ENCODE peak calls at places on chromosomes 3 and 15, in five cellular contexts. One of them, this sample, is unnamed.

GRCh38 chr3:184683900-184684560 is 27.8 kb downstream of the MAGEF1 start:
- DNase-seq in mesenchymal stem cell: no peak
- DNase-seq in IMR-90: no peak
- DNase-seq in H9: no peak
- DNase-seq in neuronal stem cell: no peak
- DNase-seq in this sample: no peak

GRCh38 chr3:127691974-127692373 is 19.2 kb downstream of the ABTB1 start:
- DNase-seq in H9: no peak
- DNase-seq in neuronal stem cell: no peak
- DNase-seq in IMR-90: no peak
- DNase-seq in mesenchymal stem cell: no peak
- DNase-seq in this sample: no peak

GRCh38 chr15:73787621-73788020 is 34.5 kb upstream of the INSYN1 start:
- DNase-seq in neuronal stem cell: no peak
- DNase-seq in mesenchymal stem cell: no peak
- DNase-seq in H9: no peak
- DNase-seq in IMR-90: no peak
- DNase-seq in this sample: no peak

GRCh38 chr3:169227911-169228310 is 435.6 kb downstream of the MECOM start:
- DNase-seq in mesenchymal stem cell: no peak
- DNase-seq in H9: no peak
- DNase-seq in neuronal stem cell: no peak
- DNase-seq in IMR-90: peak
- DNase-seq in this sample: no peak

GRCh38 chr3:159765025-159765859 is 223.4 kb upstream of the IL12A start:
- DNase-seq in H9: peak
- DNase-seq in IMR-90: peak
- DNase-seq in neuronal stem cell: peak
- DNase-seq in mesenchymal stem cell: peak
- DNase-seq in this sample: peak

GRCh38 chr15:69576035-69576526 is 123.5 kb downstream of the RPLP1 start:
- DNase-seq in neuronal stem cell: peak
- DNase-seq in IMR-90: no peak
- DNase-seq in mesenchymal stem cell: peak
- DNase-seq in H9: peak
- DNase-seq in this sample: peak

GRCh38 chr15:50183112-50183794 is 1.3 kb downstream of the SLC27A2 start:
- DNase-seq in mesenchymal stem cell: no peak
- DNase-seq in H9: no peak
- DNase-seq in IMR-90: no peak
- DNase-seq in neuronal stem cell: no peak
- DNase-seq in this sample: no peak

GRCh38 chr3:13826672-13827071 is 53.2 kb downstream of the WNT7A start:
- DNase-seq in H9: no peak
- DNase-seq in IMR-90: no peak
- DNase-seq in neuronal stem cell: no peak
- DNase-seq in mesenchymal stem cell: no peak
- DNase-seq in this sample: no peak

GRCh38 chr3:67362686-67363085 is 291.7 kb downstream of the SUCLG2 start:
- DNase-seq in H9: peak
- DNase-seq in neuronal stem cell: no peak
- DNase-seq in mesenchymal stem cell: no peak
- DNase-seq in IMR-90: peak
- DNase-seq in this sample: no peak

GRCh38 chr3:56467108-56467507 is 1.2 kb downstream of the ERC2 start:
- DNase-seq in H9: peak
- DNase-seq in mesenchymal stem cell: peak
- DNase-seq in IMR-90: peak
- DNase-seq in neuronal stem cell: peak
- DNase-seq in this sample: peak

GRCh38 chr3:151999936-152000335 is 126.5 kb downstream of the SUCNR1 start:
- DNase-seq in neuronal stem cell: no peak
- DNase-seq in IMR-90: no peak
- DNase-seq in H9: no peak
- DNase-seq in mesenchymal stem cell: no peak
- DNase-seq in this sample: no peak

GRCh38 chr3:45647148-45647619 is 42.0 kb upstream of the SACM1L start:
- DNase-seq in IMR-90: peak
- DNase-seq in H9: no peak
- DNase-seq in neuronal stem cell: no peak
- DNase-seq in mesenchymal stem cell: peak
- DNase-seq in this sample: no peak

GRCh38 chr3:189270248-189270832 is 98.6 kb downstream of the TPRG1 start:
- DNase-seq in mesenchymal stem cell: peak
- DNase-seq in IMR-90: peak
- DNase-seq in H9: peak
- DNase-seq in neuronal stem cell: no peak
- DNase-seq in this sample: peak

GRCh38 chr3:118628704-118629341 is 405.8 kb downstream of the IGSF11 start:
- DNase-seq in IMR-90: peak
- DNase-seq in H9: peak
- DNase-seq in neuronal stem cell: peak
- DNase-seq in mesenchymal stem cell: peak
- DNase-seq in this sample: peak

GRCh38 chr15:72042054-72042453 is 75.9 kb downstream of the MYO9A start:
- DNase-seq in H9: no peak
- DNase-seq in neuronal stem cell: no peak
- DNase-seq in IMR-90: no peak
- DNase-seq in mesenchymal stem cell: no peak
- DNase-seq in this sample: no peak

GRCh38 chr15:38266247-38266996 is 13.8 kb downstream of the SPRED1 start:
- DNase-seq in IMR-90: no peak
- DNase-seq in mesenchymal stem cell: no peak
- DNase-seq in neuronal stem cell: no peak
- DNase-seq in H9: no peak
- DNase-seq in this sample: no peak

GRCh38 chr3:124648551-124648950 is 81.7 kb upstream of the UMPS start:
- DNase-seq in IMR-90: no peak
- DNase-seq in mesenchymal stem cell: no peak
- DNase-seq in neuronal stem cell: no peak
- DNase-seq in H9: no peak
- DNase-seq in this sample: no peak

GRCh38 chr3:170044795-170045244 is 7.0 kb downstream of the GPR160 start:
- DNase-seq in neuronal stem cell: no peak
- DNase-seq in H9: no peak
- DNase-seq in IMR-90: no peak
- DNase-seq in mesenchymal stem cell: no peak
- DNase-seq in this sample: no peak

GRCh38 chr3:81444817-81445460 is 316.5 kb downstream of the GBE1 start:
- DNase-seq in neuronal stem cell: no peak
- DNase-seq in H9: no peak
- DNase-seq in mesenchymal stem cell: no peak
- DNase-seq in IMR-90: no peak
- DNase-seq in this sample: no peak

GRCh38 chr3:114112696-114113095 is 56.2 kb downstream of the QTRT2 start:
- DNase-seq in mesenchymal stem cell: no peak
- DNase-seq in IMR-90: no peak
- DNase-seq in H9: no peak
- DNase-seq in neuronal stem cell: no peak
- DNase-seq in this sample: no peak

GRCh38 chr3:176561826-176562225 is 635.5 kb downstream of the TBL1XR1 start:
- DNase-seq in H9: no peak
- DNase-seq in neuronal stem cell: no peak
- DNase-seq in mesenchymal stem cell: no peak
- DNase-seq in IMR-90: no peak
- DNase-seq in this sample: no peak

GRCh38 chr3:197422506-197422905 is 124.1 kb upstream of the DLG1 start:
- DNase-seq in IMR-90: no peak
- DNase-seq in neuronal stem cell: no peak
- DNase-seq in H9: no peak
- DNase-seq in mesenchymal stem cell: no peak
- DNase-seq in this sample: no peak

GRCh38 chr3:188664795-188665194 is 507.0 kb upstream of the TPRG1 start:
- DNase-seq in H9: no peak
- DNase-seq in mesenchymal stem cell: no peak
- DNase-seq in IMR-90: no peak
- DNase-seq in neuronal stem cell: no peak
- DNase-seq in this sample: no peak

GRCh38 chr3:15326037-15326436 is 6.3 kb downstream of the SH3BP5 start:
- DNase-seq in H9: no peak
- DNase-seq in neuronal stem cell: no peak
- DNase-seq in IMR-90: no peak
- DNase-seq in mesenchymal stem cell: no peak
- DNase-seq in this sample: no peak

GRCh38 chr15:38042707-38043445 is 108.4 kb downstream of the TMCO5A start:
- DNase-seq in mesenchymal stem cell: no peak
- DNase-seq in neuronal stem cell: no peak
- DNase-seq in H9: no peak
- DNase-seq in IMR-90: no peak
- DNase-seq in this sample: no peak

GRCh38 chr3:126342211-126342610 is 15.0 kb downstream of the KLF15 start:
- DNase-seq in IMR-90: no peak
- DNase-seq in H9: no peak
- DNase-seq in mesenchymal stem cell: no peak
- DNase-seq in neuronal stem cell: no peak
- DNase-seq in this sample: peak

GRCh38 chr15:52183562-52184173 is 7.5 kb downstream of the GNB5 start:
- DNase-seq in neuronal stem cell: peak
- DNase-seq in mesenchymal stem cell: peak
- DNase-seq in H9: no peak
- DNase-seq in IMR-90: peak
- DNase-seq in this sample: no peak

GRCh38 chr15:65366122-65366892 is 11.5 kb downstream of the IGDCC3 start:
- DNase-seq in mesenchymal stem cell: no peak
- DNase-seq in IMR-90: no peak
- DNase-seq in neuronal stem cell: no peak
- DNase-seq in H9: peak
- DNase-seq in this sample: no peak

GRCh38 chr15:85306946-85307686 is 73.3 kb upstream of the AKAP13 start:
- DNase-seq in H9: no peak
- DNase-seq in IMR-90: no peak
- DNase-seq in mesenchymal stem cell: no peak
- DNase-seq in neuronal stem cell: no peak
- DNase-seq in this sample: no peak

GRCh38 chr15:33154366-33155166 is 39.9 kb downstream of the FMN1 start:
- DNase-seq in H9: no peak
- DNase-seq in neuronal stem cell: no peak
- DNase-seq in IMR-90: peak
- DNase-seq in mesenchymal stem cell: peak
- DNase-seq in this sample: no peak

GRCh38 chr3:42705039-42705767 is 2.6 kb upstream of the HHATL start:
- DNase-seq in IMR-90: no peak
- DNase-seq in H9: no peak
- DNase-seq in neuronal stem cell: no peak
- DNase-seq in mesenchymal stem cell: no peak
- DNase-seq in this sample: peak

DNA sequence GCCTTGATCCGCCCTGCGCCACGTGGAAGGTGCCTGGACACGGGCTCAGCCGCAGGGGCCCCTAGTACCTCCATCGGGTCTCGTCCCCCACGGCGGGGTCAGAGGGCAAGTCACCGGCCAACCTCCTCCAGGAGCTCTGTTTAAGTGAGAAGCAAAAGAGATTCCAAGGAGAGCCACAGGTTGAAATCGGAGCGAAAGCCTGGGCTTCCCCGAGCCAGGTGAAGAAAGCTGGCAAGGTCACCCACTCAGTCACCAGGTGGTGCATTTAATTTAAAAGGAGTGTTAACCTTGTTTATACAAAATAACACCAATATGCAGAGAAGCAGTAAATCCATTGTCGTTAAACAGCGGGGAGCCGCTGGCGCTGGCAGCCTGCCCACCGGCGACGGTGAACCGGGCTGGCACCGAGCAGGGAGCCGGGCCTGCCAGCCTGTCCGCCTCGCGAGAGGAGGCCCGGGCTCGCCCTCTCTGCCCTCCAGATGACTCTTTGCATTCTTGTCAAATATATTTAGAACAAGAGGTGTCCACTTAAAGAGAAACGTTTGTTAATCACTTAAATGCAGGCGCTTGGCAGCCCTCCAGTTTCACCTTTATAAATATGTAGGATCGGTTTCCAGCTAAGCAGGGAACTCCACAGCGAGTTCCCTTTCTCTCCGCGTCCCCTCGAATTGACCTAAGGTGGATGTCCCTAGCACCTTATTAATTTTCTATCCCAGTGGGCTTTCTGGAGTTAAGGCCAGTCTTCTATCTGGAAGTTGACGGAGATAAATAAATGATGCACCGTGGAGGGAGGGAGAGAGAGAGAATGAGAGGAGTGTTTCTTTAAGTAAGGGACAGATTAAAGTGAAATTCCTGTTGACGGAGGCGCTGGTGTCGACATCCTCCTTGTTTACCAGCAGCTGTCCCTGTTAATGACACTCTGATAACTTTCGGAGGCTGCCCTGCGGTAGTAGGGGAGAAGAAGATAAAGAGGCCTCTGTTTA is 277.2 kb upstream of the NR2F2 start:
- DNase-seq in neuronal stem cell: peak
- DNase-seq in mesenchymal stem cell: peak
- DNase-seq in H9: peak
- DNase-seq in IMR-90: no peak
- DNase-seq in this sample: peak
- H2BK5ac ChIP-seq in neuronal stem cell: peak
- H2BK5ac ChIP-seq in mesenchymal stem cell: no peak
- H2BK5ac ChIP-seq in H9: no peak
- H2BK5ac ChIP-seq in IMR-90: no peak
- H2BK5ac ChIP-seq in this sample: no peak

GRCh38 chr3:156722219-156722618 is 47.8 kb downstream of the TIPARP start:
- DNase-seq in H9: no peak
- DNase-seq in mesenchymal stem cell: no peak
- DNase-seq in neuronal stem cell: no peak
- DNase-seq in IMR-90: no peak
- DNase-seq in this sample: no peak
- H2BK5ac ChIP-seq in H9: no peak
- H2BK5ac ChIP-seq in mesenchymal stem cell: no peak
- H2BK5ac ChIP-seq in neuronal stem cell: no peak
- H2BK5ac ChIP-seq in IMR-90: no peak
- H2BK5ac ChIP-seq in this sample: no peak

DNA sequence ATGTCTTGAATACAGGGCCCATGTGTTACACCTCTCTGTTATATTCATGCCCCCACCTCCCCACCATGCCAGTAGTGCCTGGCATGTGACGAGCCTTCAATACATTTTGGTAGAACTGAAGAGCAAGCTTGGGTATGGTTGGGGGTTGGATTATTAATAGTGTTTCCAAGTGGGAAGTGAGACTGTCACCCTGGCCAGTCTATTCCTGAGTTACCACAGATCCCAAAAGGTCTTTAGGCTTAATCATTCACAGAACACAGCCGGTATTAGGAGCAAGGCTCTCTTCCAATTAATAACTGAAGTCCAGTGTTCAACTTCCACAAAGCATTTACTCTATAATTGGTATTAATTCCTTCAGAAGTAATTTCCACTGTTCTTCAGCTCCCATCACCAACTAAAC is 231.9 kb upstream of the LRTM1 start:
- DNase-seq in H9: no peak
- DNase-seq in IMR-90: no peak
- DNase-seq in neuronal stem cell: no peak
- DNase-seq in mesenchymal stem cell: no peak
- DNase-seq in this sample: no peak
- H2BK5ac ChIP-seq in H9: no peak
- H2BK5ac ChIP-seq in IMR-90: peak
- H2BK5ac ChIP-seq in neuronal stem cell: no peak
- H2BK5ac ChIP-seq in mesenchymal stem cell: no peak
- H2BK5ac ChIP-seq in this sample: no peak

DNA sequence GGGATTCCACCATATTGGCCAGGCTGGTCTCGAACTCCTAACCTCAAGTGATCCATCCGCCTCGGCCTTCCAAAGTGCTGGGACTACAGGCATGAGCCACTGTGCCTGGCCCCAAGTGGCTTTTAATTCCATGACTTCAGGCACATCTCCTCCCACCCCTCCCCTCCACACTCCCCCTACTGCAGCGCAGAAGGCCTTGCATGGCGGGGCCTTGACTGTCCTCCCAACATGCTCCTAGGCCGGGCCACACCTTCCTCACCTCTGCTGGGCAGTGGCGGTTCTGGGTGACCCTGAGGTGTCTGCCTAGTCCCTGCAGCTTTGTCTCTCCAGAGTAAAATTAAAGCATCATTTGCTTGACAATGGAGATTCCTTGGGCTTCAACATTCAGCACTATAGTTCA is 6.9 kb downstream of the LYSMD4 start:
- DNase-seq in mesenchymal stem cell: no peak
- DNase-seq in IMR-90: no peak
- DNase-seq in neuronal stem cell: no peak
- DNase-seq in H9: no peak
- DNase-seq in this sample: no peak
- H2BK5ac ChIP-seq in mesenchymal stem cell: no peak
- H2BK5ac ChIP-seq in IMR-90: no peak
- H2BK5ac ChIP-seq in neuronal stem cell: no peak
- H2BK5ac ChIP-seq in H9: no peak
- H2BK5ac ChIP-seq in this sample: no peak

This sample was measured in H1.